ENCODE peak calls at places on chromosomes 16 and 17, in four cellular contexts. H is astrocyte of the cerebellum, F is ovary, N is fibroblast of pulmonary artery. I is an unnamed sample.

GRCh38 chr17:29412780-29413565 is 22.8 kb downstream of the TAOK1 start:
- DNase-seq in H (peak), F (no peak), N (peak), I (no peak)

GRCh38 chr17:31802502-31802901 is 56.5 kb downstream of the COPRS start:
- DNase-seq in H (no peak), F (no peak), N (peak), I (no peak)

GRCh38 chr16:85352221-85352620 is 239.9 kb upstream of the CIBAR2 start:
- DNase-seq in H (no peak), F (no peak), N (no peak), I (no peak)

GRCh38 chr17:82889496-82890338 is 49.9 kb upstream of the ZNF750 start:
- DNase-seq in H (no peak), F (no peak), N (no peak), I (no peak)

GRCh38 chr16:56400458-56400857 is 24.9 kb downstream of the AMFR start:
- DNase-seq in H (no peak), F (no peak), N (no peak), I (no peak)

GRCh38 chr17:42744283-42744805 is 496 bp downstream of the EZH1 start:
- DNase-seq in H (no peak), F (peak), N (peak), I (no peak)

GRCh38 chr16:65666132-65666869 is 544.4 kb upstream of the CDH11 start:
- DNase-seq in H (peak), F (no peak), N (no peak), I (no peak)

GRCh38 chr17:64016974-64017373 is 3.5 kb downstream of the ICAM2 start:
- DNase-seq in H (no peak), F (no peak), N (no peak), I (no peak)

GRCh38 chr16:31022574-31023251 is 10.6 kb upstream of the STX4 start:
- DNase-seq in H (no peak), F (no peak), N (no peak), I (no peak)

GRCh38 chr16:85027968-85028637 is 508 bp downstream of the KIAA0513 start:
- DNase-seq in H (no peak), F (no peak), N (no peak), I (no peak)

GRCh38 chr16:17358350-17358749 is 112.4 kb downstream of the XYLT1 start:
- DNase-seq in H (no peak), F (no peak), N (no peak), I (no peak)

GRCh38 chr16:17412221-17412620 is 58.5 kb downstream of the XYLT1 start:
- DNase-seq in H (peak), F (no peak), N (peak), I (no peak)

GRCh38 chr16:31032736-31033708 is at the start of gene STX4:
- DNase-seq in H (peak), F (peak), N (peak), I (no peak)

GRCh38 chr16:56300901-56301351 is 109.6 kb downstream of the GNAO1 start:
- DNase-seq in H (peak), F (no peak), N (no peak), I (no peak)

GRCh38 chr17:66241839-66242238 is 12.6 kb upstream of the APOH start:
- DNase-seq in H (no peak), F (no peak), N (no peak), I (no peak)

GRCh38 chr16:27379919-27380318 is 22.1 kb upstream of the IL21R start:
- DNase-seq in H (no peak), F (no peak), N (no peak), I (no peak)

GRCh38 chr17:75061618-75062017 is 14.6 kb downstream of the KCTD2 start:
- DNase-seq in H (no peak), F (no peak), N (no peak), I (no peak)

GRCh38 chr16:79154081-79154480 is 446.5 kb downstream of the MAF start:
- DNase-seq in H (no peak), F (no peak), N (no peak), I (no peak)

GRCh38 chr17:43784068-43784467 is 3.8 kb downstream of the CFAP97D1 start:
- DNase-seq in H (no peak), F (no peak), N (peak), I (no peak)

GRCh38 chr17:56913000-56913866 is 616 bp downstream of the TRIM25 start:
- DNase-seq in H (no peak), F (no peak), N (peak), I (no peak)

GRCh38 chr17:41264599-41264998 is 579 bp upstream of the KRTAP9-6 start:
- DNase-seq in H (no peak), F (no peak), N (no peak), I (no peak)

GRCh38 chr17:30493802-30494201 is 16.6 kb downstream of the GOSR1 start:
- DNase-seq in H (no peak), F (no peak), N (no peak), I (no peak)

GRCh38 chr17:17352836-17353624 is 49.9 kb downstream of the NT5M start:
- DNase-seq in H (no peak), F (no peak), N (no peak), I (no peak)

GRCh38 chr16:53945996-53946395 is 242.0 kb downstream of the FTO start:
- DNase-seq in H (peak), F (no peak), N (peak), I (peak)

GRCh38 chr16:726438-727290 is at the start of the genes CCDC78 and HAGHL:
- DNase-seq in H (no peak), F (no peak), N (peak), I (no peak)

GRCh38 chr16:50695017-50696000 is 1.9 kb downstream of the NOD2 start:
- DNase-seq in H (no peak), F (no peak), N (no peak), I (no peak)

GRCh38 chr16:29663020-29663828 is at the start of gene SPN:
- DNase-seq in H (no peak), F (no peak), N (no peak), I (no peak)
- H3K4me3 ChIP-seq in H (no peak), F (no peak), N (no peak), I (no peak)

GRCh38 chr17:50263293-50264262 is 10.7 kb upstream of the TMEM92 start:
- DNase-seq in H (no peak), F (peak), N (no peak), I (no peak)
- H3K4me3 ChIP-seq in H (no peak), F (no peak), N (no peak), I (no peak)

GRCh38 chr16:74169687-74170522 is 126.7 kb upstream of the PSMD7 start:
- DNase-seq in H (no peak), F (no peak), N (peak), I (no peak)
- H3K4me3 ChIP-seq in H (no peak), F (peak), N (peak), I (peak)

GRCh38 chr17:27514595-27515413 is 58.6 kb downstream of the KSR1 start:
- DNase-seq in H (no peak), F (no peak), N (no peak), I (no peak)
- H3K4me3 ChIP-seq in H (no peak), F (no peak), N (no peak), I (no peak)

GRCh38 chr16:87318158-87318644 is 1.0 kb upstream of the C16orf95 start:
- DNase-seq in H (no peak), F (no peak), N (no peak), I (no peak)
- H3K4me3 ChIP-seq in H (peak), F (peak), N (peak), I (peak)

GRCh38 chr16:88328313-88328660 is 54.5 kb upstream of the ZNF469 start:
- DNase-seq in H (no peak), F (no peak), N (no peak), I (no peak)
- H3K4me3 ChIP-seq in H (no peak), F (no peak), N (no peak), I (no peak)

GRCh38 chr17:8188408-8188839 is 1.6 kb downstream of the BORCS6 start:
- DNase-seq in H (no peak), F (peak), N (no peak), I (no peak)
- H3K4me3 ChIP-seq in H (peak), F (peak), N (peak), I (peak)